ENCODE peak calls at places on chromosomes 7 and 10, in four cellular contexts. U is left cardiac atrium; A is EH; V is activated naive CD4-positive, alpha-beta T cell treated with anti-CD3 and anti-CD28 coated beads for 36 hours. W is an unnamed sample.

GRCh38 chr7:7190142-7190541 is 7.8 kb downstream of the C1GALT1 start:
- DNase-seq in V (no peak), U (no peak), A (peak), W (no peak)

GRCh38 chr10:119546009-119546408 is 3.5 kb upstream of the RGS10 start:
- DNase-seq in A (peak), U (no peak), V (no peak), W (no peak)

GRCh38 chr7:155506854-155507337 is 39.5 kb downstream of the CNPY1 start:
- DNase-seq in A (no peak), V (peak), U (no peak), W (no peak)

GRCh38 chr10:88187472-88187871 is 324.0 kb downstream of the PTEN start:
- DNase-seq in V (no peak), A (no peak), U (no peak), W (no peak)

GRCh38 chr10:44306147-44306710 is 78.7 kb downstream of the CXCL12 start:
- DNase-seq in U (no peak), A (peak), V (no peak), W (no peak)

GRCh38 chr10:3805791-3806381 is 20.9 kb upstream of the KLF6 start:
- DNase-seq in U (no peak), V (peak), A (peak), W (peak)

GRCh38 chr10:19946791-19947190 is 130.6 kb downstream of the PLXDC2 start:
- DNase-seq in V (no peak), A (no peak), U (no peak), W (no peak)

GRCh38 chr10:132967540-132967939 is 25.2 kb upstream of the CFAP46 start:
- DNase-seq in A (no peak), U (no peak), V (no peak), W (no peak)

GRCh38 chr7:154388412-154388811 is 336.2 kb downstream of the DPP6 start:
- DNase-seq in U (no peak), A (no peak), V (no peak), W (no peak)

W was measured in DND-41.